ENCODE peak calls at places on chromosomes 4 and X, in four cellular contexts. One of them, this sample, is unnamed. For H3K27me3 and H3K4me1, the result is how much of the 10 kb centered on the place peaks cover.

GRCh38 chr4:118865091-118865708 is 23.5 kb upstream of the SYNPO2 start:
- DNase-seq in pancreas: peak
- DNase-seq in heart right ventricle: no peak
- DNase-seq in breast epithelium: no peak
- DNase-seq in this sample: peak

GRCh38 chrX:9635805-9636204 is 129.8 kb downstream of the GPR143 start:
- DNase-seq in pancreas: no peak
- DNase-seq in breast epithelium: no peak
- DNase-seq in heart right ventricle: no peak
- DNase-seq in this sample: no peak

GRCh38 chrX:74500555-74500954 is 79.3 kb downstream of the SLC16A2 start:
- DNase-seq in pancreas: no peak
- DNase-seq in heart right ventricle: no peak
- DNase-seq in breast epithelium: no peak
- DNase-seq in this sample: no peak

GRCh38 chrX:110341189-110342035 is 17.2 kb upstream of the RTL9 start:
- DNase-seq in pancreas: no peak
- DNase-seq in breast epithelium: no peak
- DNase-seq in heart right ventricle: no peak
- DNase-seq in this sample: no peak

GRCh38 chr4:1547863-1548637 is 136.1 kb downstream of the FAM53A start:
- DNase-seq in pancreas: no peak
- DNase-seq in heart right ventricle: peak
- DNase-seq in breast epithelium: no peak
- DNase-seq in this sample: no peak

GRCh38 chr4:2672700-2673099 is 83.4 kb downstream of the TNIP2 start:
- DNase-seq in heart right ventricle: no peak
- DNase-seq in pancreas: no peak
- DNase-seq in breast epithelium: no peak
- DNase-seq in this sample: no peak

GRCh38 chr4:184349283-184350039 is 124.9 kb downstream of the IRF2 start:
- DNase-seq in pancreas: no peak
- DNase-seq in breast epithelium: no peak
- DNase-seq in heart right ventricle: no peak
- DNase-seq in this sample: peak

GRCh38 chr4:99715286-99715685 is 57.7 kb upstream of the C4orf54 start:
- DNase-seq in pancreas: no peak
- DNase-seq in breast epithelium: no peak
- DNase-seq in heart right ventricle: no peak
- DNase-seq in this sample: no peak

GRCh38 chr4:58522765-58523382 is 1412.7 kb upstream of the IGFBP7 start:
- DNase-seq in breast epithelium: no peak
- DNase-seq in heart right ventricle: no peak
- DNase-seq in pancreas: no peak
- DNase-seq in this sample: no peak

GRCh38 chrX:13123857-13124345 is 79.5 kb upstream of the FAM9C start:
- DNase-seq in heart right ventricle: no peak
- DNase-seq in pancreas: no peak
- DNase-seq in breast epithelium: no peak
- DNase-seq in this sample: no peak

GRCh38 chr4:108049406-108049805 is 59.7 kb downstream of the HADH start:
- DNase-seq in heart right ventricle: no peak
- DNase-seq in breast epithelium: no peak
- DNase-seq in pancreas: no peak
- DNase-seq in this sample: no peak

GRCh38 chr4:155012469-155012868 is 196.0 kb upstream of the NPY2R start:
- DNase-seq in pancreas: no peak
- DNase-seq in heart right ventricle: no peak
- DNase-seq in breast epithelium: no peak
- DNase-seq in this sample: no peak

GRCh38 chrX:72131317-72132294 is at the start of gene RTL5:
- DNase-seq in heart right ventricle: peak
- DNase-seq in breast epithelium: peak
- DNase-seq in pancreas: peak
- DNase-seq in this sample: peak

GRCh38 chr4:155807021-155807420 is 48.2 kb downstream of the GUCY1B1 start:
- DNase-seq in heart right ventricle: no peak
- DNase-seq in breast epithelium: no peak
- DNase-seq in pancreas: no peak
- DNase-seq in this sample: no peak

GRCh38 chrX:101219116-101219839 is at the start of gene DRP2:
- DNase-seq in pancreas: no peak
- DNase-seq in breast epithelium: no peak
- DNase-seq in heart right ventricle: no peak
- DNase-seq in this sample: no peak

GRCh38 chrX:15600071-15600470 is 689 bp downstream of the ACE2 start:
- DNase-seq in breast epithelium: no peak
- DNase-seq in pancreas: no peak
- DNase-seq in heart right ventricle: no peak
- DNase-seq in this sample: no peak

DNA sequence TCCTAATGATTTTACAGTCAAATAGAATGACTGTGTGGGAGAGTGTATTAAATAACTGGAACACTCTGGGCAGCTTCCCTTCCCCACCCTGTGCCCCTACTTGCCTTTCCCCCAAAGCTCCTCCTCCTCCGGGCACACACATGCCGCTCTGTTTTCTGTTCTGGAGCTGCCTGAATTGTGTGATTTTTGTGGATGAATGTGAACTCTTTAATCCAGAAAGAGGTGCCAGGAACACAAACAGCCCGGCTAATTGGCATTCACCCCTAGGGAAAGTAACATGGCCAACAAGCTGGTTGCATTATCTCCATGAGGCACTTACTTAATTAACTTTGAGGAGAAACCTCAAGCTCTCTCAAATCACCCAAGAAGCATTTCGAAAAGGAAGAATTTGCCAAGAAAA is 28.2 kb downstream of the FGF2 start:
- DNase-seq in pancreas: no peak
- DNase-seq in breast epithelium: no peak
- DNase-seq in heart right ventricle: no peak
- DNase-seq in this sample: no peak
- H3K27ac ChIP-seq in pancreas: no peak
- H3K27ac ChIP-seq in breast epithelium: peak
- H3K27ac ChIP-seq in heart right ventricle: no peak
- H3K27ac ChIP-seq in this sample: peak

GRCh38 chrX:25012793-25013592 is 2.8 kb downstream of the ARX start:
- DNase-seq in pancreas: no peak
- DNase-seq in heart right ventricle: no peak
- DNase-seq in breast epithelium: no peak
- DNase-seq in this sample: no peak
- H3K27me3 ChIP-seq in pancreas: under half
- H3K27me3 ChIP-seq in heart right ventricle: half or more
- H3K27me3 ChIP-seq in breast epithelium: under half
- H3K27me3 ChIP-seq in this sample: under half

GRCh38 chrX:154731203-154731602 is 19.7 kb downstream of the GAB3 start:
- DNase-seq in pancreas: no peak
- DNase-seq in heart right ventricle: no peak
- DNase-seq in breast epithelium: no peak
- DNase-seq in this sample: no peak
- H3K4me1 ChIP-seq in pancreas: under half
- H3K4me1 ChIP-seq in heart right ventricle: half or more
- H3K4me1 ChIP-seq in breast epithelium: under half
- H3K4me1 ChIP-seq in this sample: under half

GRCh38 chr4:51855751-51856150 is 12.8 kb downstream of the DCUN1D4 start:
- DNase-seq in pancreas: peak
- DNase-seq in breast epithelium: no peak
- DNase-seq in heart right ventricle: no peak
- DNase-seq in this sample: no peak
- H3K27ac ChIP-seq in pancreas: no peak
- H3K27ac ChIP-seq in breast epithelium: no peak
- H3K27ac ChIP-seq in heart right ventricle: no peak
- H3K27ac ChIP-seq in this sample: no peak

This sample was measured in Peyer's patch.